ENCODE peak calls at places on chromosomes 2 and 18, in four cellular contexts. T, V, R and Y are unnamed samples.

GRCh38 chr2:150621800-150622199 is 134.3 kb upstream of the RND3 start:
- DNase-seq in V (no peak), T (peak), R (peak), Y (peak)

GRCh38 chr2:237927135-237927534 is 39.7 kb upstream of the UBE2F start:
- DNase-seq in R (no peak), T (no peak), V (no peak), Y (no peak)

GRCh38 chr2:98601532-98602132 is 6.7 kb downstream of the COA5 start:
- DNase-seq in V (peak), T (peak), R (peak), Y (peak)

GRCh38 chr2:209624192-209624938 is 147.3 kb upstream of the UNC80 start:
- DNase-seq in T (no peak), R (no peak), V (no peak), Y (peak)

GRCh38 chr2:151326532-151326931 is 30.9 kb upstream of the TNFAIP6 start:
- DNase-seq in T (no peak), V (no peak), R (no peak), Y (no peak)

GRCh38 chr2:177717831-177718618 is 325.5 kb downstream of the AGPS start:
- DNase-seq in V (peak), T (no peak), R (no peak), Y (no peak)

GRCh38 chr2:235541016-235541415 is 47.2 kb downstream of the AGAP1 start:
- DNase-seq in T (peak), R (no peak), V (no peak), Y (no peak)

GRCh38 chr2:201622306-201622705 is 21.0 kb downstream of the TMEM237 start:
- DNase-seq in V (no peak), T (no peak), R (peak), Y (peak)

GRCh38 chr2:184067502-184067901 is 530.8 kb upstream of the ZNF804A start:
- DNase-seq in R (no peak), V (peak), T (no peak), Y (no peak)

GRCh38 chr18:23885750-23886149 is 128.8 kb upstream of the TTC39C start:
- DNase-seq in T (no peak), V (no peak), R (peak), Y (peak)

GRCh38 chr2:167048829-167049228 is 160.5 kb downstream of the XIRP2 start:
- DNase-seq in R (no peak), T (no peak), V (no peak), Y (no peak)

GRCh38 chr2:73107211-73107926 is 5.4 kb downstream of the RAB11FIP5 start:
- DNase-seq in V (peak), T (no peak), R (peak), Y (no peak)

GRCh38 chr2:217993055-217993645 is 9.6 kb downstream of the TNS1 start:
- DNase-seq in V (no peak), R (peak), T (peak), Y (peak)

GRCh38 chr2:29014811-29015414 is 33.8 kb downstream of the TOGARAM2 start:
- DNase-seq in V (no peak), T (peak), R (peak), Y (peak)

GRCh38 chr2:63950414-63950813 is 68.8 kb downstream of the VPS54 start:
- DNase-seq in R (no peak), V (no peak), T (no peak), Y (peak)

GRCh38 chr2:95392730-95393455 is 9.6 kb upstream of the FAHD2A start:
- DNase-seq in V (no peak), R (no peak), T (no peak), Y (no peak)

GRCh38 chr2:149394864-149395263 is 64.5 kb downstream of the LYPD6 start:
- DNase-seq in T (peak), R (no peak), V (no peak), Y (peak)

GRCh38 chr2:152600698-152601097 is 116.6 kb downstream of the PRPF40A start:
- DNase-seq in R (peak), T (no peak), V (no peak), Y (peak)

GRCh38 chr2:236536727-236537398 is 32.8 kb upstream of the ACKR3 start:
- DNase-seq in T (no peak), R (no peak), V (peak), Y (no peak)

GRCh38 chr2:196137271-196137670 is 34.1 kb downstream of the STK17B start:
- DNase-seq in R (no peak), T (no peak), V (no peak), Y (peak)

DNA sequence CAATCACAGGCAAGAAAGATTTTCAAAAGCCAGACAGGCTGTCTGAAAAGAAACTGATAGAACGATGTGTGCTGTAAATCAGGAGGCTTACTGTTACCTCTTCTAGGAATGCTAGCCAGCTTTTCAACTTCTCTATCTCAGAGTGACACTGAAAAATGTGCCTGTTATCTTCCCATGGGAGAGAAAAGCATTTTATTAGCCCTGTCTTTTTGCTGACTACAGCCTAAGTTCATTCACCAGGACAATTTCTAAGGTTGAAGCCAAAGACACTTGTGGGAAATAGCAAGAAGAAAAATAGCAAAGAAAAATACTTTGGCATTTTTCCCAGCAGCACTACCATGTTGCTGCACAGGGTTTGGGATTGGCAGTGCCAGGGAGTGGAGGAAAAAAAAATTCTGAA is 34.0 kb downstream of the ABCB11 start:
- DNase-seq in T (no peak), V (no peak), R (no peak), Y (peak)
- TF ChIP-seq CTCF in T (no peak), V (no peak), R (no peak), Y (no peak)

GRCh38 chr18:46071615-46071893 is 506 bp downstream of the PSTPIP2 start:
- DNase-seq in R (no peak), V (no peak), T (no peak), Y (no peak)

GRCh38 chr18:46070683-46071614 is 1.1 kb downstream of the PSTPIP2 start:
- DNase-seq in V (no peak), R (no peak), T (no peak), Y (no peak)

GRCh38 chr18:46073474-46074331 is 1.6 kb upstream of the PSTPIP2 start:
- DNase-seq in V (peak), R (peak), T (peak), Y (no peak)

GRCh38 chr18:46072959-46073358 is 899 bp upstream of the PSTPIP2 start:
- DNase-seq in T (no peak), R (no peak), V (no peak), Y (no peak)

GRCh38 chr18:46071894-46072867 is at the start of gene PSTPIP2:
- DNase-seq in T (peak), V (no peak), R (peak), Y (peak)
- TF ChIP-seq CTCF in T (peak), V (no peak), R (peak), Y (no peak)

DNA sequence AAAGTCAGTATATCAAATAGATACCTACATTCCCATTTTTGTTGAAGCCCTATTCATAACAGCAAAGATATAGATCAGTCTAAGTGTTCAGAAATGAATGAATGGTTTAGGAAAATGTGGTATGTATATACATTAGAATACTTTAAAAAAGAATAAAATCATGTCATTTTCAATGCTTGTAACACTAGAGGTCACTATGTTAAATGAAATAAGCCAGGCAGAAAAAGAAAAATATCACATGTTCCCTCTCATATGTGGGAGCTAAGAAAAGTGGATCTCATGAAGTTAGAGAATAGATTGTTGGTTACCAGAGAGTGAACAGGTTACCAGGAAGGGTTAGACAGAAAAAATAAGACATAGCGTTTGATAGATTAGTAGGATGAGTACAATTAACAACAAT is 1111.0 kb upstream of the SLC39A10 start:
- DNase-seq in R (no peak), V (peak), T (peak), Y (no peak)
- TF ChIP-seq CTCF in R (no peak), V (peak), T (peak), Y (peak)

DNA sequence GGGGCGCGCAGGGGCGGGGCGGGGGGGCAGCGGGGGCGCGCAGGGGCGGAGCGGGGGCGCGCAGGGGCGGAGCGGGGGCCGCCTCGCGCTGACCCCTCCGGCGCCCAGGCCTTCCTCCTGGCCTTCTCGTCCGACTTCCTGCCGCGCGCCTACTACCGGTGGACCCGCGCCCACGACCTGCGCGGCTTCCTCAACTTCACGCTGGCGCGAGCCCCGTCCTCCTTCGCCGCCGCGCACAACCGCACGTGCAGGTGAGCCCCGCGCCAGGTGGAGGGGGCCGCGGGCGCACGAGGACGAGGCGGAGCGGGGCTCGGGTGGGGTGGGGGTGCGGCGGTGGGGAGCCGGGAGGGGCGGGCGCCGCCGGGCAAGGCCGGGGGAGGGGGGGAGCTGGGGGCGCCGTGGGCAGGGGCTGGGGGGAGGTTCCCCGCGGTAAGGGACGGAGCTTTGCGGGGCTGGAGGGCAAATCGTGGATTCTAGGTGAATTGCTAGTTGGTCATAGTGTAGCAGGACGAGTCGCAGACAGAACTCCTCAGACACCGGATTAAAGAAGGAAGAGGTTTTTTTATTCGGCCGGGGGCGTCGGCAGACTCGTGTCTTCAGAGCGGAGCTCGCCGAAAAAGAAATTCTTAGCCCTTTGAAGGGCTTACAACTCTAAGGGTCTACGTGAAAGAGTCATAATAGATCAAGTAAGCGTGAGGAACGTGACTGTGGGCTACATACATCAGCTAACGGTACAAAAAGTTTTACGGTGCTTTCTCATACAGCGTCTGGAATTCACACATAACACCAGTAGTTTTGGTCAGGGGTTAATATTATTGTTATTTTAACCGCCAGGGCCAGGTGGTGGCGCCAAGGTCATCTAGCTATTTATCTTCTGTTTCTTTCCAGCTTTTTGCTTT is 29.9 kb downstream of the ANO7 start:
- DNase-seq in R (peak), V (peak), T (peak), Y (no peak)
- TF ChIP-seq CTCF in R (peak), V (peak), T (no peak), Y (no peak)

DNA sequence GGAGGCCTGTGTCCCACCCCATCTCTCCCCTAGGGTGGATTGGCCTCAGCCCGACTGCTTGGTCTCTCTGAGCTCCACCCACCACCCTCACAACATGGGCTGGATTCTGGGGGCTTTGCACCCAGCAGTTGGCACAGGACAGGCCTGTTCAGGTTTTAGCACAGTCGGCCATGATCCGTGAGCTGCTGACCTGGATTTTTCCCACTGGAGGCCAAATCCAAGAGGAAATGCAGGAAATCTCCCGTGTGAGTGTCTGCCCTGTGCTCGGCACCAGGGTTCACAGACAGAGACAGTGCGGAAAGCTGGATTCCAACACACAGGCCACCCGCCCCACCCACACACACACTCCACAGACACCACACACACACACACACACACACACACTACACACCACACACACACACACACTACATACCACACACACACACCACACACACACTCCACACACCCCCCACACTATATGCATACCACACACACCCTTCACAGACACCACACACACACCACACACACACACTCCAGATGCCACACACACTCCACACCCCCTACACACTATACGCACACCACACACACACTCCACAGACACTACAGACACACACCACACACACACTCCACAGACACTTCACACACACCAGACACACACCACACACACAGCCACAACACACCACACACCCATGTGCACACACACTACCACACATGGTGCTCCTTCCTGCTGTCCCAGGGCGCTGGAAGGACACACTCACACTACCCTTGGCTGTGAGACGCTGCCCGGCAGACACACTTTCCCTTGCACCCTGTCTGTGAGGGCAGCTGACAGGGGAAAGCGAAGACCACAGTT is 14.1 kb downstream of the MBP start:
- DNase-seq in T (no peak), R (no peak), V (no peak), Y (no peak)
- TF ChIP-seq CTCF in T (no peak), R (no peak), V (no peak), Y (no peak)

DNA sequence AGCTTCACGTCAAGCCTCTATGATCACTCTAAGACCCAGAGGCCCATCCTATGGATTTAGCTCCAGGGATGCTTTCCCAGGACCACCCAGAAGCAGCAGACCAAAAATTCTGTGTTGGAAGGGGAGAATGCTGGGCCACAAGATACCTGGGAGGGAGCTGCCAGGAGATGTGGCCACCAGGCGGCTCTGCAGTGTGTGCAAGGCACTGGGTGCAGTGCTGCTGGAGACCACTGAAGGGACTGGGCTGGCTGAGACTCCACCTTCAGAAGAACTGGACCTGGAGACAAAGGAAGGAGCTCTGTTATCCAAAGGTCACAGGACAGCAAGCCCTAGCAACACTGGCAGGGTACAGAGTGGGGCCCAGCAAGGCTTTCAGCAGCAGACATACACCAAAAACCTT is 34.0 kb downstream of the KANSL3 start:
- DNase-seq in V (no peak), T (no peak), R (no peak), Y (no peak)
- TF ChIP-seq CTCF in V (peak), T (no peak), R (peak), Y (peak)